ENCODE peak calls at places on chromosome 5, in eight cellular contexts. One of them, this sample, is unnamed.

GRCh38 chr5:6812800-6813731 is 99.8 kb downstream of the TENT4A start:
- DNase-seq in CD8-positive, alpha-beta memory T cell: no peak
- DNase-seq in brain microvascular endothelial cell: no peak
- DNase-seq in SHP77 treated with DMSO at 0.1 percent for 48 hours: no peak
- DNase-seq in NCI-H1092 treated with DMSO at 0.1 percent for 48 hours: no peak
- DNase-seq in tibial artery: peak
- DNase-seq in activated CD4-positive, alpha-beta T cell treated with anti-CD3 and anti-CD28 coated beads, Interleukin-2, amount 50 U/mL, for 1 hour: no peak
- DNase-seq in stimulated activated CD4-positive, alpha-beta T cell treated with anti-CD3 and anti-CD28 coated beads, Interleukin-4, amount 100 ng/mL, for 24 hours: no peak
- DNase-seq in this sample: peak

GRCh38 chr5:157456301-157456700 is 3.7 kb upstream of the NIPAL4 start:
- DNase-seq in CD8-positive, alpha-beta memory T cell: no peak
- DNase-seq in brain microvascular endothelial cell: no peak
- DNase-seq in SHP77 treated with DMSO at 0.1 percent for 48 hours: no peak
- DNase-seq in NCI-H1092 treated with DMSO at 0.1 percent for 48 hours: no peak
- DNase-seq in tibial artery: no peak
- DNase-seq in activated CD4-positive, alpha-beta T cell treated with anti-CD3 and anti-CD28 coated beads, Interleukin-2, amount 50 U/mL, for 1 hour: no peak
- DNase-seq in stimulated activated CD4-positive, alpha-beta T cell treated with anti-CD3 and anti-CD28 coated beads, Interleukin-4, amount 100 ng/mL, for 24 hours: no peak
- DNase-seq in this sample: no peak

GRCh38 chr5:3251784-3252183 is 343.8 kb upstream of the IRX1 start:
- DNase-seq in CD8-positive, alpha-beta memory T cell: no peak
- DNase-seq in brain microvascular endothelial cell: no peak
- DNase-seq in SHP77 treated with DMSO at 0.1 percent for 48 hours: no peak
- DNase-seq in NCI-H1092 treated with DMSO at 0.1 percent for 48 hours: no peak
- DNase-seq in tibial artery: no peak
- DNase-seq in activated CD4-positive, alpha-beta T cell treated with anti-CD3 and anti-CD28 coated beads, Interleukin-2, amount 50 U/mL, for 1 hour: no peak
- DNase-seq in stimulated activated CD4-positive, alpha-beta T cell treated with anti-CD3 and anti-CD28 coated beads, Interleukin-4, amount 100 ng/mL, for 24 hours: no peak
- DNase-seq in this sample: no peak

GRCh38 chr5:143471041-143471509 is 67.6 kb upstream of the NR3C1 start:
- DNase-seq in CD8-positive, alpha-beta memory T cell: no peak
- DNase-seq in brain microvascular endothelial cell: peak
- DNase-seq in SHP77 treated with DMSO at 0.1 percent for 48 hours: no peak
- DNase-seq in NCI-H1092 treated with DMSO at 0.1 percent for 48 hours: no peak
- DNase-seq in tibial artery: no peak
- DNase-seq in activated CD4-positive, alpha-beta T cell treated with anti-CD3 and anti-CD28 coated beads, Interleukin-2, amount 50 U/mL, for 1 hour: no peak
- DNase-seq in stimulated activated CD4-positive, alpha-beta T cell treated with anti-CD3 and anti-CD28 coated beads, Interleukin-4, amount 100 ng/mL, for 24 hours: no peak
- DNase-seq in this sample: no peak

GRCh38 chr5:32098806-32099435 is 75.2 kb downstream of the GOLPH3 start:
- DNase-seq in CD8-positive, alpha-beta memory T cell: no peak
- DNase-seq in brain microvascular endothelial cell: no peak
- DNase-seq in SHP77 treated with DMSO at 0.1 percent for 48 hours: no peak
- DNase-seq in NCI-H1092 treated with DMSO at 0.1 percent for 48 hours: no peak
- DNase-seq in tibial artery: no peak
- DNase-seq in activated CD4-positive, alpha-beta T cell treated with anti-CD3 and anti-CD28 coated beads, Interleukin-2, amount 50 U/mL, for 1 hour: no peak
- DNase-seq in stimulated activated CD4-positive, alpha-beta T cell treated with anti-CD3 and anti-CD28 coated beads, Interleukin-4, amount 100 ng/mL, for 24 hours: no peak
- DNase-seq in this sample: no peak

GRCh38 chr5:53453898-53454837 is 26.3 kb upstream of the FST start:
- DNase-seq in CD8-positive, alpha-beta memory T cell: no peak
- DNase-seq in brain microvascular endothelial cell: no peak
- DNase-seq in SHP77 treated with DMSO at 0.1 percent for 48 hours: no peak
- DNase-seq in NCI-H1092 treated with DMSO at 0.1 percent for 48 hours: no peak
- DNase-seq in tibial artery: no peak
- DNase-seq in activated CD4-positive, alpha-beta T cell treated with anti-CD3 and anti-CD28 coated beads, Interleukin-2, amount 50 U/mL, for 1 hour: no peak
- DNase-seq in stimulated activated CD4-positive, alpha-beta T cell treated with anti-CD3 and anti-CD28 coated beads, Interleukin-4, amount 100 ng/mL, for 24 hours: no peak
- DNase-seq in this sample: no peak

GRCh38 chr5:102270036-102270435 is 26.0 kb downstream of the SLCO4C1 start:
- DNase-seq in CD8-positive, alpha-beta memory T cell: no peak
- DNase-seq in brain microvascular endothelial cell: no peak
- DNase-seq in SHP77 treated with DMSO at 0.1 percent for 48 hours: no peak
- DNase-seq in NCI-H1092 treated with DMSO at 0.1 percent for 48 hours: no peak
- DNase-seq in tibial artery: no peak
- DNase-seq in activated CD4-positive, alpha-beta T cell treated with anti-CD3 and anti-CD28 coated beads, Interleukin-2, amount 50 U/mL, for 1 hour: no peak
- DNase-seq in stimulated activated CD4-positive, alpha-beta T cell treated with anti-CD3 and anti-CD28 coated beads, Interleukin-4, amount 100 ng/mL, for 24 hours: no peak
- DNase-seq in this sample: no peak

GRCh38 chr5:125584119-125584518 is 837.7 kb upstream of the ZNF608 start:
- DNase-seq in CD8-positive, alpha-beta memory T cell: no peak
- DNase-seq in brain microvascular endothelial cell: no peak
- DNase-seq in SHP77 treated with DMSO at 0.1 percent for 48 hours: no peak
- DNase-seq in NCI-H1092 treated with DMSO at 0.1 percent for 48 hours: no peak
- DNase-seq in tibial artery: no peak
- DNase-seq in activated CD4-positive, alpha-beta T cell treated with anti-CD3 and anti-CD28 coated beads, Interleukin-2, amount 50 U/mL, for 1 hour: no peak
- DNase-seq in stimulated activated CD4-positive, alpha-beta T cell treated with anti-CD3 and anti-CD28 coated beads, Interleukin-4, amount 100 ng/mL, for 24 hours: no peak
- DNase-seq in this sample: no peak

GRCh38 chr5:144028644-144029043 is 141.8 kb downstream of the YIPF5 start:
- DNase-seq in CD8-positive, alpha-beta memory T cell: no peak
- DNase-seq in brain microvascular endothelial cell: peak
- DNase-seq in SHP77 treated with DMSO at 0.1 percent for 48 hours: peak
- DNase-seq in NCI-H1092 treated with DMSO at 0.1 percent for 48 hours: peak
- DNase-seq in tibial artery: no peak
- DNase-seq in activated CD4-positive, alpha-beta T cell treated with anti-CD3 and anti-CD28 coated beads, Interleukin-2, amount 50 U/mL, for 1 hour: no peak
- DNase-seq in stimulated activated CD4-positive, alpha-beta T cell treated with anti-CD3 and anti-CD28 coated beads, Interleukin-4, amount 100 ng/mL, for 24 hours: no peak
- DNase-seq in this sample: no peak

GRCh38 chr5:3027866-3028635 is 276.6 kb upstream of the IRX2 start:
- DNase-seq in CD8-positive, alpha-beta memory T cell: no peak
- DNase-seq in brain microvascular endothelial cell: no peak
- DNase-seq in SHP77 treated with DMSO at 0.1 percent for 48 hours: no peak
- DNase-seq in NCI-H1092 treated with DMSO at 0.1 percent for 48 hours: no peak
- DNase-seq in tibial artery: no peak
- DNase-seq in activated CD4-positive, alpha-beta T cell treated with anti-CD3 and anti-CD28 coated beads, Interleukin-2, amount 50 U/mL, for 1 hour: no peak
- DNase-seq in stimulated activated CD4-positive, alpha-beta T cell treated with anti-CD3 and anti-CD28 coated beads, Interleukin-4, amount 100 ng/mL, for 24 hours: no peak
- DNase-seq in this sample: no peak

GRCh38 chr5:68962632-68963484 is 131.0 kb upstream of the SLC30A5 start:
- DNase-seq in CD8-positive, alpha-beta memory T cell: no peak
- DNase-seq in brain microvascular endothelial cell: peak
- DNase-seq in SHP77 treated with DMSO at 0.1 percent for 48 hours: peak
- DNase-seq in NCI-H1092 treated with DMSO at 0.1 percent for 48 hours: peak
- DNase-seq in tibial artery: peak
- DNase-seq in activated CD4-positive, alpha-beta T cell treated with anti-CD3 and anti-CD28 coated beads, Interleukin-2, amount 50 U/mL, for 1 hour: no peak
- DNase-seq in stimulated activated CD4-positive, alpha-beta T cell treated with anti-CD3 and anti-CD28 coated beads, Interleukin-4, amount 100 ng/mL, for 24 hours: peak
- DNase-seq in this sample: peak

GRCh38 chr5:51172853-51173635 is 210.2 kb upstream of the ISL1 start:
- DNase-seq in CD8-positive, alpha-beta memory T cell: no peak
- DNase-seq in brain microvascular endothelial cell: no peak
- DNase-seq in SHP77 treated with DMSO at 0.1 percent for 48 hours: peak
- DNase-seq in NCI-H1092 treated with DMSO at 0.1 percent for 48 hours: peak
- DNase-seq in tibial artery: no peak
- DNase-seq in activated CD4-positive, alpha-beta T cell treated with anti-CD3 and anti-CD28 coated beads, Interleukin-2, amount 50 U/mL, for 1 hour: no peak
- DNase-seq in stimulated activated CD4-positive, alpha-beta T cell treated with anti-CD3 and anti-CD28 coated beads, Interleukin-4, amount 100 ng/mL, for 24 hours: no peak
- DNase-seq in this sample: no peak

GRCh38 chr5:167058481-167058880 is 1233.0 kb upstream of the WWC1 start:
- DNase-seq in CD8-positive, alpha-beta memory T cell: no peak
- DNase-seq in brain microvascular endothelial cell: no peak
- DNase-seq in SHP77 treated with DMSO at 0.1 percent for 48 hours: no peak
- DNase-seq in NCI-H1092 treated with DMSO at 0.1 percent for 48 hours: no peak
- DNase-seq in tibial artery: no peak
- DNase-seq in activated CD4-positive, alpha-beta T cell treated with anti-CD3 and anti-CD28 coated beads, Interleukin-2, amount 50 U/mL, for 1 hour: no peak
- DNase-seq in stimulated activated CD4-positive, alpha-beta T cell treated with anti-CD3 and anti-CD28 coated beads, Interleukin-4, amount 100 ng/mL, for 24 hours: no peak
- DNase-seq in this sample: no peak

GRCh38 chr5:89396262-89396975 is 513.4 kb upstream of the MEF2C start:
- DNase-seq in CD8-positive, alpha-beta memory T cell: no peak
- DNase-seq in brain microvascular endothelial cell: peak
- DNase-seq in SHP77 treated with DMSO at 0.1 percent for 48 hours: no peak
- DNase-seq in NCI-H1092 treated with DMSO at 0.1 percent for 48 hours: no peak
- DNase-seq in tibial artery: no peak
- DNase-seq in activated CD4-positive, alpha-beta T cell treated with anti-CD3 and anti-CD28 coated beads, Interleukin-2, amount 50 U/mL, for 1 hour: no peak
- DNase-seq in stimulated activated CD4-positive, alpha-beta T cell treated with anti-CD3 and anti-CD28 coated beads, Interleukin-4, amount 100 ng/mL, for 24 hours: no peak
- DNase-seq in this sample: no peak

GRCh38 chr5:83095973-83096539 is 18.7 kb downstream of the XRCC4 start:
- DNase-seq in CD8-positive, alpha-beta memory T cell: no peak
- DNase-seq in brain microvascular endothelial cell: peak
- DNase-seq in SHP77 treated with DMSO at 0.1 percent for 48 hours: no peak
- DNase-seq in NCI-H1092 treated with DMSO at 0.1 percent for 48 hours: no peak
- DNase-seq in tibial artery: no peak
- DNase-seq in activated CD4-positive, alpha-beta T cell treated with anti-CD3 and anti-CD28 coated beads, Interleukin-2, amount 50 U/mL, for 1 hour: no peak
- DNase-seq in stimulated activated CD4-positive, alpha-beta T cell treated with anti-CD3 and anti-CD28 coated beads, Interleukin-4, amount 100 ng/mL, for 24 hours: no peak
- DNase-seq in this sample: peak

GRCh38 chr5:158511454-158511853 is 588.3 kb downstream of the EBF1 start:
- DNase-seq in CD8-positive, alpha-beta memory T cell: no peak
- DNase-seq in brain microvascular endothelial cell: no peak
- DNase-seq in SHP77 treated with DMSO at 0.1 percent for 48 hours: no peak
- DNase-seq in NCI-H1092 treated with DMSO at 0.1 percent for 48 hours: no peak
- DNase-seq in tibial artery: no peak
- DNase-seq in activated CD4-positive, alpha-beta T cell treated with anti-CD3 and anti-CD28 coated beads, Interleukin-2, amount 50 U/mL, for 1 hour: no peak
- DNase-seq in stimulated activated CD4-positive, alpha-beta T cell treated with anti-CD3 and anti-CD28 coated beads, Interleukin-4, amount 100 ng/mL, for 24 hours: no peak
- DNase-seq in this sample: no peak

GRCh38 chr5:158140120-158140778 is 281.3 kb upstream of the CLINT1 start:
- DNase-seq in CD8-positive, alpha-beta memory T cell: no peak
- DNase-seq in brain microvascular endothelial cell: peak
- DNase-seq in SHP77 treated with DMSO at 0.1 percent for 48 hours: no peak
- DNase-seq in NCI-H1092 treated with DMSO at 0.1 percent for 48 hours: no peak
- DNase-seq in tibial artery: peak
- DNase-seq in activated CD4-positive, alpha-beta T cell treated with anti-CD3 and anti-CD28 coated beads, Interleukin-2, amount 50 U/mL, for 1 hour: no peak
- DNase-seq in stimulated activated CD4-positive, alpha-beta T cell treated with anti-CD3 and anti-CD28 coated beads, Interleukin-4, amount 100 ng/mL, for 24 hours: no peak
- DNase-seq in this sample: no peak

GRCh38 chr5:41253109-41253508 is 39.8 kb upstream of the C6 start:
- DNase-seq in CD8-positive, alpha-beta memory T cell: no peak
- DNase-seq in brain microvascular endothelial cell: no peak
- DNase-seq in SHP77 treated with DMSO at 0.1 percent for 48 hours: no peak
- DNase-seq in NCI-H1092 treated with DMSO at 0.1 percent for 48 hours: no peak
- DNase-seq in tibial artery: no peak
- DNase-seq in activated CD4-positive, alpha-beta T cell treated with anti-CD3 and anti-CD28 coated beads, Interleukin-2, amount 50 U/mL, for 1 hour: no peak
- DNase-seq in stimulated activated CD4-positive, alpha-beta T cell treated with anti-CD3 and anti-CD28 coated beads, Interleukin-4, amount 100 ng/mL, for 24 hours: no peak
- DNase-seq in this sample: no peak

This sample was measured in aorta.